ENCODE peak calls at places on chromosomes 2 and 18, in eight cellular contexts. One of them, this sample, is unnamed.

GRCh38 chr18:8426401-8426800 is 182.8 kb upstream of the RAB12 start:
- DNase-seq in upper lobe of right lung: no peak
- DNase-seq in mesothelial cell of epicardium: no peak
- DNase-seq in left ventricle myocardium inferior: no peak
- DNase-seq in fibroblast of pulmonary artery: no peak
- DNase-seq in H9: peak
- DNase-seq in WERI-Rb-1: peak
- DNase-seq in CD4-positive, alpha-beta T cell: no peak
- DNase-seq in this sample: peak

GRCh38 chr2:98295275-98295674 is 51.0 kb upstream of the CNGA3 start:
- DNase-seq in upper lobe of right lung: no peak
- DNase-seq in mesothelial cell of epicardium: no peak
- DNase-seq in left ventricle myocardium inferior: no peak
- DNase-seq in fibroblast of pulmonary artery: no peak
- DNase-seq in H9: no peak
- DNase-seq in WERI-Rb-1: no peak
- DNase-seq in CD4-positive, alpha-beta T cell: no peak
- DNase-seq in this sample: no peak

GRCh38 chr2:230661072-230661957 is 51.3 kb upstream of the CAB39 start:
- DNase-seq in upper lobe of right lung: no peak
- DNase-seq in mesothelial cell of epicardium: no peak
- DNase-seq in left ventricle myocardium inferior: no peak
- DNase-seq in fibroblast of pulmonary artery: no peak
- DNase-seq in H9: no peak
- DNase-seq in WERI-Rb-1: no peak
- DNase-seq in CD4-positive, alpha-beta T cell: peak
- DNase-seq in this sample: no peak

GRCh38 chr2:16082276-16082675 is 141.9 kb downstream of the MYCN start:
- DNase-seq in upper lobe of right lung: no peak
- DNase-seq in mesothelial cell of epicardium: no peak
- DNase-seq in left ventricle myocardium inferior: no peak
- DNase-seq in fibroblast of pulmonary artery: no peak
- DNase-seq in H9: no peak
- DNase-seq in WERI-Rb-1: no peak
- DNase-seq in CD4-positive, alpha-beta T cell: no peak
- DNase-seq in this sample: no peak

GRCh38 chr18:31250902-31251301 is 67.1 kb upstream of the DSG1 start:
- DNase-seq in upper lobe of right lung: no peak
- DNase-seq in mesothelial cell of epicardium: no peak
- DNase-seq in left ventricle myocardium inferior: no peak
- DNase-seq in fibroblast of pulmonary artery: no peak
- DNase-seq in H9: no peak
- DNase-seq in WERI-Rb-1: no peak
- DNase-seq in CD4-positive, alpha-beta T cell: no peak
- DNase-seq in this sample: no peak

GRCh38 chr2:159840620-159841019 is 42.6 kb upstream of the CD302 start:
- DNase-seq in upper lobe of right lung: no peak
- DNase-seq in mesothelial cell of epicardium: no peak
- DNase-seq in left ventricle myocardium inferior: no peak
- DNase-seq in fibroblast of pulmonary artery: peak
- DNase-seq in H9: no peak
- DNase-seq in WERI-Rb-1: no peak
- DNase-seq in CD4-positive, alpha-beta T cell: no peak
- DNase-seq in this sample: no peak

GRCh38 chr2:96547203-96547641 is 10.7 kb downstream of the ARID5A start:
- DNase-seq in upper lobe of right lung: peak
- DNase-seq in mesothelial cell of epicardium: no peak
- DNase-seq in left ventricle myocardium inferior: no peak
- DNase-seq in fibroblast of pulmonary artery: no peak
- DNase-seq in H9: peak
- DNase-seq in WERI-Rb-1: no peak
- DNase-seq in CD4-positive, alpha-beta T cell: no peak
- DNase-seq in this sample: no peak

GRCh38 chr2:120805011-120805410 is 69.3 kb downstream of the GLI2 start:
- DNase-seq in upper lobe of right lung: no peak
- DNase-seq in mesothelial cell of epicardium: no peak
- DNase-seq in left ventricle myocardium inferior: no peak
- DNase-seq in fibroblast of pulmonary artery: no peak
- DNase-seq in H9: no peak
- DNase-seq in WERI-Rb-1: no peak
- DNase-seq in CD4-positive, alpha-beta T cell: no peak
- DNase-seq in this sample: no peak

GRCh38 chr2:175454953-175455389 is 273.5 kb upstream of the ATP5MC3 start:
- DNase-seq in upper lobe of right lung: no peak
- DNase-seq in mesothelial cell of epicardium: no peak
- DNase-seq in left ventricle myocardium inferior: no peak
- DNase-seq in fibroblast of pulmonary artery: no peak
- DNase-seq in H9: peak
- DNase-seq in WERI-Rb-1: no peak
- DNase-seq in CD4-positive, alpha-beta T cell: no peak
- DNase-seq in this sample: no peak

GRCh38 chr2:136134126-136134525 is 16.2 kb upstream of the CXCR4 start:
- DNase-seq in upper lobe of right lung: no peak
- DNase-seq in mesothelial cell of epicardium: no peak
- DNase-seq in left ventricle myocardium inferior: no peak
- DNase-seq in fibroblast of pulmonary artery: no peak
- DNase-seq in H9: no peak
- DNase-seq in WERI-Rb-1: no peak
- DNase-seq in CD4-positive, alpha-beta T cell: peak
- DNase-seq in this sample: no peak

GRCh38 chr18:59357928-59358327 is 1.1 kb downstream of the LMAN1 start:
- DNase-seq in upper lobe of right lung: no peak
- DNase-seq in mesothelial cell of epicardium: no peak
- DNase-seq in left ventricle myocardium inferior: no peak
- DNase-seq in fibroblast of pulmonary artery: peak
- DNase-seq in H9: no peak
- DNase-seq in WERI-Rb-1: no peak
- DNase-seq in CD4-positive, alpha-beta T cell: no peak
- DNase-seq in this sample: no peak

GRCh38 chr18:62632788-62633455 is 82.4 kb upstream of the PHLPP1 start:
- DNase-seq in upper lobe of right lung: no peak
- DNase-seq in mesothelial cell of epicardium: no peak
- DNase-seq in left ventricle myocardium inferior: no peak
- DNase-seq in fibroblast of pulmonary artery: no peak
- DNase-seq in H9: no peak
- DNase-seq in WERI-Rb-1: peak
- DNase-seq in CD4-positive, alpha-beta T cell: no peak
- DNase-seq in this sample: no peak

GRCh38 chr2:27223416-27223815 is 6.2 kb downstream of the CAD start:
- DNase-seq in upper lobe of right lung: peak
- DNase-seq in mesothelial cell of epicardium: no peak
- DNase-seq in left ventricle myocardium inferior: no peak
- DNase-seq in fibroblast of pulmonary artery: no peak
- DNase-seq in H9: no peak
- DNase-seq in WERI-Rb-1: no peak
- DNase-seq in CD4-positive, alpha-beta T cell: no peak
- DNase-seq in this sample: no peak

GRCh38 chr18:36025025-36025424 is 42.3 kb downstream of the RPRD1A start:
- DNase-seq in upper lobe of right lung: no peak
- DNase-seq in mesothelial cell of epicardium: no peak
- DNase-seq in left ventricle myocardium inferior: no peak
- DNase-seq in fibroblast of pulmonary artery: peak
- DNase-seq in H9: no peak
- DNase-seq in WERI-Rb-1: no peak
- DNase-seq in CD4-positive, alpha-beta T cell: no peak
- DNase-seq in this sample: no peak

GRCh38 chr18:47397671-47398319 is 146.3 kb upstream of the SKOR2 start:
- DNase-seq in upper lobe of right lung: no peak
- DNase-seq in mesothelial cell of epicardium: no peak
- DNase-seq in left ventricle myocardium inferior: no peak
- DNase-seq in fibroblast of pulmonary artery: no peak
- DNase-seq in H9: peak
- DNase-seq in WERI-Rb-1: peak
- DNase-seq in CD4-positive, alpha-beta T cell: no peak
- DNase-seq in this sample: no peak

GRCh38 chr2:740446-741293 is 63.5 kb upstream of the TMEM18 start:
- DNase-seq in upper lobe of right lung: peak
- DNase-seq in mesothelial cell of epicardium: peak
- DNase-seq in left ventricle myocardium inferior: peak
- DNase-seq in fibroblast of pulmonary artery: peak
- DNase-seq in H9: peak
- DNase-seq in WERI-Rb-1: peak
- DNase-seq in CD4-positive, alpha-beta T cell: peak
- DNase-seq in this sample: peak

GRCh38 chr2:170530284-170530745 is 184.8 kb upstream of the SP5 start:
- DNase-seq in upper lobe of right lung: peak
- DNase-seq in mesothelial cell of epicardium: no peak
- DNase-seq in left ventricle myocardium inferior: peak
- DNase-seq in fibroblast of pulmonary artery: peak
- DNase-seq in H9: peak
- DNase-seq in WERI-Rb-1: peak
- DNase-seq in CD4-positive, alpha-beta T cell: no peak
- DNase-seq in this sample: no peak

GRCh38 chr18:45110577-45111506 is 430.2 kb downstream of the SETBP1 start:
- DNase-seq in upper lobe of right lung: no peak
- DNase-seq in mesothelial cell of epicardium: no peak
- DNase-seq in left ventricle myocardium inferior: peak
- DNase-seq in fibroblast of pulmonary artery: peak
- DNase-seq in H9: no peak
- DNase-seq in WERI-Rb-1: no peak
- DNase-seq in CD4-positive, alpha-beta T cell: no peak
- DNase-seq in this sample: peak

GRCh38 chr18:24198461-24198860 is 59.6 kb downstream of the CABYR start:
- DNase-seq in upper lobe of right lung: peak
- DNase-seq in mesothelial cell of epicardium: no peak
- DNase-seq in left ventricle myocardium inferior: no peak
- DNase-seq in fibroblast of pulmonary artery: no peak
- DNase-seq in H9: no peak
- DNase-seq in WERI-Rb-1: no peak
- DNase-seq in CD4-positive, alpha-beta T cell: no peak
- DNase-seq in this sample: no peak

GRCh38 chr18:27964811-27965210 is 212.1 kb downstream of the CDH2 start:
- DNase-seq in upper lobe of right lung: no peak
- DNase-seq in mesothelial cell of epicardium: no peak
- DNase-seq in left ventricle myocardium inferior: no peak
- DNase-seq in fibroblast of pulmonary artery: peak
- DNase-seq in H9: no peak
- DNase-seq in WERI-Rb-1: no peak
- DNase-seq in CD4-positive, alpha-beta T cell: no peak
- DNase-seq in this sample: no peak

GRCh38 chr2:42792583-42793313 is at the start of gene HAAO:
- DNase-seq in upper lobe of right lung: peak
- DNase-seq in mesothelial cell of epicardium: no peak
- DNase-seq in left ventricle myocardium inferior: peak
- DNase-seq in fibroblast of pulmonary artery: no peak
- DNase-seq in H9: peak
- DNase-seq in WERI-Rb-1: no peak
- DNase-seq in CD4-positive, alpha-beta T cell: no peak
- DNase-seq in this sample: no peak

DNA sequence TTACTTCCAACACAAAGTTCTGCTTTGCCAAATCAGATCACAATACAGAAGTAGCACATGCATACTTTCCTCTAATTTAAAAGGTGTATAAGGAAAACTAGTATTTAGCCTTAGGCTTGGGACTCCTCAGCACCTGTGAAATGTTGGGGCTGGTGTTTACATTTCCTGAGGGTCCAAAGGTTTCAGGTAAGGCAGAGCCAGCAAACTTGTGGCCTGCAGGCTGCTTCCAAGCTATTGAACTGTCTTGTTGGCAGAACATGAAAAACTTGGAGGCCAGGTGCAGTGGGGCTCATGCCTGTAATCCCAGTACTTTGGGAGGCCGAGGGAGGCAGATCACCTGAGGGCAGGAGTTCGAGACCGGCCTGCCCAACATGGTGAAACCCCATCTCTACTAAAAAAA is 26.5 kb upstream of the GPR39 start:
- DNase-seq in upper lobe of right lung: no peak
- DNase-seq in mesothelial cell of epicardium: no peak
- DNase-seq in left ventricle myocardium inferior: no peak
- DNase-seq in fibroblast of pulmonary artery: no peak
- DNase-seq in H9: no peak
- DNase-seq in WERI-Rb-1: no peak
- DNase-seq in CD4-positive, alpha-beta T cell: no peak
- DNase-seq in this sample: no peak
- TF ChIP-seq CTCF in upper lobe of right lung: no peak
- TF ChIP-seq CTCF in mesothelial cell of epicardium: no peak
- TF ChIP-seq CTCF in left ventricle myocardium inferior: no peak
- TF ChIP-seq CTCF in fibroblast of pulmonary artery: no peak
- TF ChIP-seq CTCF in H9: no peak
- TF ChIP-seq CTCF in WERI-Rb-1: no peak
- TF ChIP-seq CTCF in CD4-positive, alpha-beta T cell: no peak
- TF ChIP-seq CTCF in this sample: no peak

GRCh38 chr18:9673296-9674251 is 34.5 kb upstream of the RAB31 start:
- DNase-seq in upper lobe of right lung: no peak
- DNase-seq in mesothelial cell of epicardium: no peak
- DNase-seq in left ventricle myocardium inferior: no peak
- DNase-seq in fibroblast of pulmonary artery: peak
- DNase-seq in H9: peak
- DNase-seq in WERI-Rb-1: peak
- DNase-seq in CD4-positive, alpha-beta T cell: no peak
- DNase-seq in this sample: peak
- TF ChIP-seq CTCF in upper lobe of right lung: peak
- TF ChIP-seq CTCF in mesothelial cell of epicardium: no peak
- TF ChIP-seq CTCF in left ventricle myocardium inferior: no peak
- TF ChIP-seq CTCF in fibroblast of pulmonary artery: peak
- TF ChIP-seq CTCF in H9: peak
- TF ChIP-seq CTCF in WERI-Rb-1: peak
- TF ChIP-seq CTCF in CD4-positive, alpha-beta T cell: no peak
- TF ChIP-seq CTCF in this sample: no peak

DNA sequence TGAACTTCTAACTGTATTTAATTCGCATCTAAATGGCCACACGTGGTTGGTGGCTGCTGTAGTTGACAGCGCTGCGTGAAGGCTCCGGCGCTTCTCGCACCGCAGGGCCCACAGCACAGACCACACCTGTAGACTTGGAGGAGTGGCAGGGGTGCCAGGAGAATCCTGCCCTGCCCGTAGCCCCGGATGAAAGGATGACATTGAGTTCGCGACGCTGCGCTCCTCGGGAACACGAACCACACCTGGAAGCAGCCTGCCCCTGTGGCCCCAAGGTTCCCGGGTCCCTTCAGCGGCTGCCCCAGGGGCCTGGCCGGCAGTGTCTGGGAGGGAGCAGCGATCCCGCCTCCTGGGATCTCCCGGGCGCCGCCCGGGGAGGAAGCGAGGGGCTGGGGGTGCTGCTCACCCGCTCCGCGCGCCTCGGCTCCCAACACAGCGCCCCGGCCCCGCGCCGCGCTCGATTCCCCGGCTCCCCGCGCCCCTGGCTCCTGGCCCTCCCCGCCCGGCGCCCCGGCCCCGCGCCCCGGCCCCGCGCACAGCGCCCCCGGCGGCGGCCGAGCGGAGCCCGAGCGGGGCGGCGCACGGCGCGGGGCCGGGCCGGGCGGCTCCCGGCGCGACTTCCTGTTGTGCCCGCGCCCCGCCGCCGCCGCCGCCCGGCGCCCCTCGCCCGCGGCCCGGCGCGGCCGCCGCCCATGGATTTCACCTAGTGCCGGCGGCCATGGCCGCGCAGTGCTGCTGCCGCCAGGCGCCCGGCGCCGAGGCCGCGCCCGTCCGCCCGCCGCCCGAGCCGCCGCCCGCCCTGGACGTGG is at the start of gene RNPEPL1:
- DNase-seq in upper lobe of right lung: peak
- DNase-seq in mesothelial cell of epicardium: peak
- DNase-seq in left ventricle myocardium inferior: peak
- DNase-seq in fibroblast of pulmonary artery: no peak
- DNase-seq in H9: no peak
- DNase-seq in WERI-Rb-1: peak
- DNase-seq in CD4-positive, alpha-beta T cell: peak
- DNase-seq in this sample: no peak
- TF ChIP-seq CTCF in upper lobe of right lung: no peak
- TF ChIP-seq CTCF in mesothelial cell of epicardium: no peak
- TF ChIP-seq CTCF in left ventricle myocardium inferior: no peak
- TF ChIP-seq CTCF in fibroblast of pulmonary artery: no peak
- TF ChIP-seq CTCF in H9: peak
- TF ChIP-seq CTCF in WERI-Rb-1: no peak
- TF ChIP-seq CTCF in CD4-positive, alpha-beta T cell: no peak
- TF ChIP-seq CTCF in this sample: no peak

GRCh38 chr2:201344663-201345366 is 12.3 kb downstream of the FLACC1 start:
- DNase-seq in upper lobe of right lung: no peak
- DNase-seq in mesothelial cell of epicardium: no peak
- DNase-seq in left ventricle myocardium inferior: no peak
- DNase-seq in fibroblast of pulmonary artery: no peak
- DNase-seq in H9: no peak
- DNase-seq in WERI-Rb-1: peak
- DNase-seq in CD4-positive, alpha-beta T cell: no peak
- DNase-seq in this sample: no peak
- TF ChIP-seq CTCF in upper lobe of right lung: no peak
- TF ChIP-seq CTCF in mesothelial cell of epicardium: no peak
- TF ChIP-seq CTCF in left ventricle myocardium inferior: no peak
- TF ChIP-seq CTCF in fibroblast of pulmonary artery: peak
- TF ChIP-seq CTCF in H9: peak
- TF ChIP-seq CTCF in WERI-Rb-1: peak
- TF ChIP-seq CTCF in CD4-positive, alpha-beta T cell: no peak
- TF ChIP-seq CTCF in this sample: no peak